ENCODE peak calls at places on chromosomes 4 and X, in five cellular contexts. One of them, this sample, is unnamed.

GRCh38 chrX:150405576-150405975 is 42.5 kb downstream of the MAMLD1 start:
- DNase-seq in stimulated activated naive B cell treated with anti-CD40 and anti-IgM and Interleukin-4, amounts not matched to agents 10 μg/mL and 1 μg/mL and 100 μg/mL, for 72 hours: no peak
- DNase-seq in CD8-positive, alpha-beta T cell: no peak
- DNase-seq in T follicular helper cell: no peak
- DNase-seq in KG1: no peak
- DNase-seq in this sample: no peak

GRCh38 chr4:8112672-8113071 is 45.9 kb downstream of the ABLIM2 start:
- DNase-seq in CD8-positive, alpha-beta T cell: no peak
- DNase-seq in T follicular helper cell: no peak
- DNase-seq in KG1: no peak
- DNase-seq in stimulated activated naive B cell treated with anti-CD40 and anti-IgM and Interleukin-4, amounts not matched to agents 10 μg/mL and 1 μg/mL and 100 μg/mL, for 72 hours: no peak
- DNase-seq in this sample: no peak

GRCh38 chrX:147174596-147174995 is 360.1 kb upstream of the CXorf51A start:
- DNase-seq in KG1: no peak
- DNase-seq in CD8-positive, alpha-beta T cell: no peak
- DNase-seq in stimulated activated naive B cell treated with anti-CD40 and anti-IgM and Interleukin-4, amounts not matched to agents 10 μg/mL and 1 μg/mL and 100 μg/mL, for 72 hours: no peak
- DNase-seq in T follicular helper cell: no peak
- DNase-seq in this sample: no peak

GRCh38 chr4:40199999-40200880 is 3.4 kb downstream of the RHOH start:
- DNase-seq in KG1: peak; percentile 80
- DNase-seq in T follicular helper cell: no peak
- DNase-seq in CD8-positive, alpha-beta T cell: peak; percentile 67
- DNase-seq in stimulated activated naive B cell treated with anti-CD40 and anti-IgM and Interleukin-4, amounts not matched to agents 10 μg/mL and 1 μg/mL and 100 μg/mL, for 72 hours: peak; percentile 77
- DNase-seq in this sample: peak; percentile 92

GRCh38 chr4:82429728-82430192 is 502 bp downstream of the HNRNPDL start:
- DNase-seq in stimulated activated naive B cell treated with anti-CD40 and anti-IgM and Interleukin-4, amounts not matched to agents 10 μg/mL and 1 μg/mL and 100 μg/mL, for 72 hours: no peak
- DNase-seq in CD8-positive, alpha-beta T cell: no peak
- DNase-seq in T follicular helper cell: no peak
- DNase-seq in KG1: no peak
- DNase-seq in this sample: peak; percentile 51

GRCh38 chr4:129323630-129324029 is 227.7 kb downstream of the C4orf33 start:
- DNase-seq in T follicular helper cell: no peak
- DNase-seq in KG1: no peak
- DNase-seq in CD8-positive, alpha-beta T cell: no peak
- DNase-seq in stimulated activated naive B cell treated with anti-CD40 and anti-IgM and Interleukin-4, amounts not matched to agents 10 μg/mL and 1 μg/mL and 100 μg/mL, for 72 hours: no peak
- DNase-seq in this sample: no peak

GRCh38 chr4:76209876-76210275 is 3.7 kb downstream of the SCARB2 start:
- DNase-seq in CD8-positive, alpha-beta T cell: no peak
- DNase-seq in stimulated activated naive B cell treated with anti-CD40 and anti-IgM and Interleukin-4, amounts not matched to agents 10 μg/mL and 1 μg/mL and 100 μg/mL, for 72 hours: no peak
- DNase-seq in KG1: no peak
- DNase-seq in T follicular helper cell: no peak
- DNase-seq in this sample: no peak

GRCh38 chr4:85942107-85942506 is 417.7 kb downstream of the MAPK10 start:
- DNase-seq in stimulated activated naive B cell treated with anti-CD40 and anti-IgM and Interleukin-4, amounts not matched to agents 10 μg/mL and 1 μg/mL and 100 μg/mL, for 72 hours: no peak
- DNase-seq in T follicular helper cell: no peak
- DNase-seq in CD8-positive, alpha-beta T cell: no peak
- DNase-seq in KG1: no peak
- DNase-seq in this sample: no peak

GRCh38 chrX:154531626-154532025 is 15.0 kb downstream of the G6PD start:
- DNase-seq in T follicular helper cell: no peak
- DNase-seq in stimulated activated naive B cell treated with anti-CD40 and anti-IgM and Interleukin-4, amounts not matched to agents 10 μg/mL and 1 μg/mL and 100 μg/mL, for 72 hours: no peak
- DNase-seq in KG1: no peak
- DNase-seq in CD8-positive, alpha-beta T cell: no peak
- DNase-seq in this sample: no peak

GRCh38 chr4:26751838-26752237 is 108.8 kb upstream of the STIM2 start:
- DNase-seq in T follicular helper cell: no peak
- DNase-seq in stimulated activated naive B cell treated with anti-CD40 and anti-IgM and Interleukin-4, amounts not matched to agents 10 μg/mL and 1 μg/mL and 100 μg/mL, for 72 hours: no peak
- DNase-seq in CD8-positive, alpha-beta T cell: no peak
- DNase-seq in KG1: no peak
- DNase-seq in this sample: no peak

GRCh38 chr4:52868138-52868537 is 6.0 kb downstream of the RASL11B start:
- DNase-seq in stimulated activated naive B cell treated with anti-CD40 and anti-IgM and Interleukin-4, amounts not matched to agents 10 μg/mL and 1 μg/mL and 100 μg/mL, for 72 hours: no peak
- DNase-seq in CD8-positive, alpha-beta T cell: no peak
- DNase-seq in T follicular helper cell: no peak
- DNase-seq in KG1: no peak
- DNase-seq in this sample: no peak

GRCh38 chr4:10115657-10116624 is 658 bp downstream of the WDR1 start:
- DNase-seq in KG1: no peak
- DNase-seq in CD8-positive, alpha-beta T cell: peak; percentile 80
- DNase-seq in stimulated activated naive B cell treated with anti-CD40 and anti-IgM and Interleukin-4, amounts not matched to agents 10 μg/mL and 1 μg/mL and 100 μg/mL, for 72 hours: peak; percentile 50
- DNase-seq in T follicular helper cell: peak; percentile 71
- DNase-seq in this sample: no peak

GRCh38 chr4:10982305-10982704 is 297.7 kb upstream of the CLNK start:
- DNase-seq in KG1: no peak
- DNase-seq in CD8-positive, alpha-beta T cell: no peak
- DNase-seq in stimulated activated naive B cell treated with anti-CD40 and anti-IgM and Interleukin-4, amounts not matched to agents 10 μg/mL and 1 μg/mL and 100 μg/mL, for 72 hours: no peak
- DNase-seq in T follicular helper cell: no peak
- DNase-seq in this sample: no peak

GRCh38 chr4:54940996-54941395 is 184.4 kb downstream of the KDR start:
- DNase-seq in T follicular helper cell: no peak
- DNase-seq in stimulated activated naive B cell treated with anti-CD40 and anti-IgM and Interleukin-4, amounts not matched to agents 10 μg/mL and 1 μg/mL and 100 μg/mL, for 72 hours: no peak
- DNase-seq in CD8-positive, alpha-beta T cell: peak; percentile 56
- DNase-seq in KG1: no peak
- DNase-seq in this sample: no peak

GRCh38 chr4:121749225-121749624 is 15.7 kb downstream of the SMIM43 start:
- DNase-seq in KG1: no peak
- DNase-seq in CD8-positive, alpha-beta T cell: no peak
- DNase-seq in stimulated activated naive B cell treated with anti-CD40 and anti-IgM and Interleukin-4, amounts not matched to agents 10 μg/mL and 1 μg/mL and 100 μg/mL, for 72 hours: no peak
- DNase-seq in T follicular helper cell: no peak
- DNase-seq in this sample: no peak

GRCh38 chrX:15564981-15565579 is 35.7 kb downstream of the ACE2 start:
- DNase-seq in stimulated activated naive B cell treated with anti-CD40 and anti-IgM and Interleukin-4, amounts not matched to agents 10 μg/mL and 1 μg/mL and 100 μg/mL, for 72 hours: peak; percentile 9
- DNase-seq in KG1: no peak
- DNase-seq in T follicular helper cell: no peak
- DNase-seq in CD8-positive, alpha-beta T cell: no peak
- DNase-seq in this sample: peak; percentile 26

GRCh38 chr4:128955751-128956150 is 137.6 kb downstream of the SCLT1 start:
- DNase-seq in KG1: no peak
- DNase-seq in CD8-positive, alpha-beta T cell: no peak
- DNase-seq in T follicular helper cell: no peak
- DNase-seq in stimulated activated naive B cell treated with anti-CD40 and anti-IgM and Interleukin-4, amounts not matched to agents 10 μg/mL and 1 μg/mL and 100 μg/mL, for 72 hours: no peak
- DNase-seq in this sample: no peak

GRCh38 chrX:14598330-14598729 is 69.0 kb downstream of the GLRA2 start:
- DNase-seq in KG1: no peak
- DNase-seq in CD8-positive, alpha-beta T cell: no peak
- DNase-seq in stimulated activated naive B cell treated with anti-CD40 and anti-IgM and Interleukin-4, amounts not matched to agents 10 μg/mL and 1 μg/mL and 100 μg/mL, for 72 hours: no peak
- DNase-seq in T follicular helper cell: no peak
- DNase-seq in this sample: no peak

GRCh38 chr4:92488496-92488895 is 184.7 kb downstream of the GRID2 start:
- DNase-seq in KG1: no peak
- DNase-seq in CD8-positive, alpha-beta T cell: no peak
- DNase-seq in stimulated activated naive B cell treated with anti-CD40 and anti-IgM and Interleukin-4, amounts not matched to agents 10 μg/mL and 1 μg/mL and 100 μg/mL, for 72 hours: no peak
- DNase-seq in T follicular helper cell: no peak
- DNase-seq in this sample: no peak

GRCh38 chrX:18173494-18174180 is 47.0 kb downstream of the BEND2 start:
- DNase-seq in stimulated activated naive B cell treated with anti-CD40 and anti-IgM and Interleukin-4, amounts not matched to agents 10 μg/mL and 1 μg/mL and 100 μg/mL, for 72 hours: no peak
- DNase-seq in T follicular helper cell: no peak
- DNase-seq in CD8-positive, alpha-beta T cell: no peak
- DNase-seq in KG1: no peak
- DNase-seq in this sample: no peak

GRCh38 chr4:150867148-150867547 is 147.9 kb downstream of the LRBA start:
- DNase-seq in stimulated activated naive B cell treated with anti-CD40 and anti-IgM and Interleukin-4, amounts not matched to agents 10 μg/mL and 1 μg/mL and 100 μg/mL, for 72 hours: no peak
- DNase-seq in CD8-positive, alpha-beta T cell: no peak
- DNase-seq in KG1: peak; percentile 29
- DNase-seq in T follicular helper cell: peak; percentile 4
- DNase-seq in this sample: peak; percentile 72

GRCh38 chr4:66178901-66179300 is 508.6 kb upstream of the EPHA5 start:
- DNase-seq in KG1: no peak
- DNase-seq in T follicular helper cell: no peak
- DNase-seq in CD8-positive, alpha-beta T cell: no peak
- DNase-seq in stimulated activated naive B cell treated with anti-CD40 and anti-IgM and Interleukin-4, amounts not matched to agents 10 μg/mL and 1 μg/mL and 100 μg/mL, for 72 hours: no peak
- DNase-seq in this sample: no peak

GRCh38 chr4:10942166-10942565 is 257.6 kb upstream of the CLNK start:
- DNase-seq in stimulated activated naive B cell treated with anti-CD40 and anti-IgM and Interleukin-4, amounts not matched to agents 10 μg/mL and 1 μg/mL and 100 μg/mL, for 72 hours: no peak
- DNase-seq in T follicular helper cell: no peak
- DNase-seq in CD8-positive, alpha-beta T cell: no peak
- DNase-seq in KG1: no peak
- DNase-seq in this sample: no peak

GRCh38 chr4:110211007-110211769 is 12.8 kb upstream of the ELOVL6 start:
- DNase-seq in CD8-positive, alpha-beta T cell: peak; percentile 51
- DNase-seq in KG1: no peak
- DNase-seq in stimulated activated naive B cell treated with anti-CD40 and anti-IgM and Interleukin-4, amounts not matched to agents 10 μg/mL and 1 μg/mL and 100 μg/mL, for 72 hours: no peak
- DNase-seq in T follicular helper cell: no peak
- DNase-seq in this sample: peak; percentile 37

GRCh38 chrX:38999967-39000745 is 198.9 kb downstream of the MID1IP1 start:
- DNase-seq in stimulated activated naive B cell treated with anti-CD40 and anti-IgM and Interleukin-4, amounts not matched to agents 10 μg/mL and 1 μg/mL and 100 μg/mL, for 72 hours: no peak
- DNase-seq in KG1: no peak
- DNase-seq in T follicular helper cell: no peak
- DNase-seq in CD8-positive, alpha-beta T cell: no peak
- DNase-seq in this sample: no peak

This sample was measured in AML-193.